ENCODE peak calls at places on chromosomes 3 and 15, in four cellular contexts. P is HCT116, Q is SK-N-MC, F is suprapubic skin. X is an unnamed sample.

GRCh38 chr15:89912674-89913396 is at the start of gene ARPIN:
- DNase-seq in P (no peak), Q (no peak), F (peak), X (peak)

GRCh38 chr15:77738441-77739437 is 106.0 kb upstream of the LINGO1 start:
- DNase-seq in P (no peak), Q (peak), F (no peak), X (no peak)

GRCh38 chr3:41075958-41076357 is 123.3 kb upstream of the CTNNB1 start:
- DNase-seq in P (no peak), Q (no peak), F (no peak), X (no peak)

GRCh38 chr3:20043398-20043797 is 3.2 kb downstream of the KAT2B start:
- DNase-seq in P (no peak), Q (no peak), F (peak), X (peak)

GRCh38 chr3:128408693-128409620 is 57.7 kb downstream of the DNAJB8 start:
- DNase-seq in P (no peak), Q (no peak), F (no peak), X (no peak)

GRCh38 chr3:15333099-15333956 is 942 bp upstream of the SH3BP5 start:
- DNase-seq in P (no peak), Q (no peak), F (no peak), X (no peak)

GRCh38 chr3:176490357-176490756 is 706.9 kb downstream of the TBL1XR1 start:
- DNase-seq in P (no peak), Q (no peak), F (no peak), X (no peak)

GRCh38 chr3:60932669-60933068 is 318.6 kb downstream of the FHIT start:
- DNase-seq in P (no peak), Q (no peak), F (no peak), X (no peak)

GRCh38 chr3:44418549-44418948 is 58.9 kb downstream of the ZNF445 start:
- DNase-seq in P (peak), Q (no peak), F (no peak), X (no peak)

GRCh38 chr15:71133734-71134464 is 18.6 kb downstream of the THSD4 start:
- DNase-seq in P (no peak), Q (no peak), F (no peak), X (no peak)

GRCh38 chr3:108552267-108553159 is 36.7 kb downstream of the CIP2A start:
- DNase-seq in P (peak), Q (peak), F (no peak), X (no peak)

GRCh38 chr15:67253103-67253502 is 1.4 kb downstream of the AAGAB start:
- DNase-seq in P (no peak), Q (no peak), F (no peak), X (no peak)

GRCh38 chr3:136109499-136109898 is 86.6 kb downstream of the MSL2 start:
- DNase-seq in P (no peak), Q (no peak), F (no peak), X (no peak)
- H3K27ac ChIP-seq in P (no peak), Q (no peak), F (no peak), X (no peak)

GRCh38 chr3:196650740-196651311 is 11.3 kb downstream of the NRROS start:
- DNase-seq in P (no peak), Q (no peak), F (peak), X (peak)
- TF ChIP-seq POLR2AphosphoS5 in P (no peak), Q (no peak), F (peak), X (peak)

DNA sequence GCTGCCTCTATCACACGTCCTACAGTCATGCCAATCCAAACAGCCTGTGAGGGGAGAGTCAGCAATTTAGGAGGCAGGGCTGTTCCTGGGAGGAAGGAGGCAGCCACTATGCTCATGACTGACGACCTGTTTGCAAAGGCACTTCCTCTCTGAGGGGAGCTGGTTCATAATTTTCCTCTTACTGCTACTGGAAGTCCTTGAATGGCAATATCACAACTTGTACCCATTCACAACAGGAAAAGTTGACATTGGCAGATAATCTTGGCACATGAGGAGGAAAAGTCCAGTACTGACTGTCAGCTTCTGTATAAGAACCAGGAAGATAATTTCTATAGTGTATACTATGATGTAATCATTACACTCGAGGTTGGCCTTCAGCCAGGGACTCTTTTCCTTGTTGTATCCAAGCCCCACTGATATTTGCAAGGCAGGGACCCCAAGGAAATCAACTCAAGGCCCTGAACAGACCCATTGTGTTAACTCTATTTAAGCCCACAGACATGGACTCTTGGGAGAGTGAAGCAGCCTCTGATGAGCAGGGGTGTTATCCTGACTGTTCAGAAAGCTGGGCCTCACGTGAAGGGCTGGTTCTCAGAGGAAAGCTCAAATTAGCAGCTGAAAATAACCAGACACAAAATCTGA is 267.3 kb upstream of the ADAMTS9 start:
- DNase-seq in P (no peak), Q (no peak), F (no peak), X (peak)
- H3K27ac ChIP-seq in P (no peak), Q (no peak), F (no peak), X (peak)

GRCh38 chr15:55737373-55737772 is 5.6 kb downstream of the PRTG start:
- DNase-seq in P (no peak), Q (no peak), F (no peak), X (no peak)
- TF ChIP-seq POLR2AphosphoS5 in P (no peak), Q (no peak), F (no peak), X (no peak)

GRCh38 chr3:184758056-184758455 is 46.2 kb upstream of the MAGEF1 start:
- DNase-seq in P (no peak), Q (no peak), F (no peak), X (no peak)

GRCh38 chr3:184759666-184760200 is 47.9 kb upstream of the MAGEF1 start:
- DNase-seq in P (no peak), Q (no peak), F (no peak), X (no peak)

GRCh38 chr3:184755315-184755731 is 43.5 kb upstream of the MAGEF1 start:
- DNase-seq in P (no peak), Q (no peak), F (no peak), X (no peak)

GRCh38 chr3:184756151-184756681 is 44.4 kb upstream of the MAGEF1 start:
- DNase-seq in P (no peak), Q (no peak), F (no peak), X (no peak)

GRCh38 chr3:184757010-184757651 is 45.3 kb upstream of the MAGEF1 start:
- DNase-seq in P (no peak), Q (no peak), F (peak), X (peak)
- H3K27ac ChIP-seq in P (no peak), Q (no peak), F (peak), X (peak)

DNA sequence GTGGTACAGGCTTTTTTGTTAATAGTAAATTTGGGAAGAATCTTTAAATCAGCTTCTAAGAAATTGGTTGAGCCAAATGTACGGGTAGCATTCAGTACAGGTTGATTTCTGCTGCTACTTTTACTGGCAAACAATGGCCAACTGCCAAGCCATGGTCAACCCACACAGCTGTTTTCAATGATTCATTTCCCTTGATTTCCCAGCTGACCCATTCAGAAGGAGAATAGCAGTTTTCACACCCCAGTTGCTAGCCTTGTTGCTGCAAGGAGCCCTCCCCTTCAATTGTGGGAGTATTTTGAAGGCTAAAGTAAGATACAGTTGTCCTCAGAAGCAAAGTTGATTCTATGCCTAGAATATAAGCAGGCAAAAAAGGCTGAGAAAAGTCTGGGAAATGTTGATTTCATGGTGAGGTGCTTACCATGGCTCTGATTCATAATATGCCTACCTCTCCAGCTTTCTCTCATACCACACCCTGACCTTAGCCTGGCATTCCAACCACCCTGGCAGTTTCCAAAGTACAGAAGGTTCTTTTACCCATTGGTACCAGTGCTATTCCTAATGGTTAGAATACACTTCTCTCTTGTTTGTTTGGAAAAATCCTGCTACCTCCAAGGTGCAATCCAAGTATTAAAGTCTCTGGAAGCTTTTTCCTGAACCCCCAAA is 320.3 kb upstream of the TGFBR2 start:
- DNase-seq in P (peak), Q (no peak), F (peak), X (peak)
- TF ChIP-seq POLR2AphosphoS5 in P (peak), Q (no peak), F (peak), X (peak)

GRCh38 chr3:105791919-105792786 is 76.7 kb downstream of the CBLB start:
- DNase-seq in P (no peak), Q (no peak), F (peak), X (peak)
- H3K27ac ChIP-seq in P (no peak), Q (no peak), F (peak), X (peak)

GRCh38 chr15:88258021-88258641 is 1.6 kb upstream of the NTRK3 start:
- DNase-seq in P (peak), Q (no peak), F (no peak), X (no peak)
- TF ChIP-seq POLR2AphosphoS5 in P (no peak), Q (no peak), F (no peak), X (no peak)

DNA sequence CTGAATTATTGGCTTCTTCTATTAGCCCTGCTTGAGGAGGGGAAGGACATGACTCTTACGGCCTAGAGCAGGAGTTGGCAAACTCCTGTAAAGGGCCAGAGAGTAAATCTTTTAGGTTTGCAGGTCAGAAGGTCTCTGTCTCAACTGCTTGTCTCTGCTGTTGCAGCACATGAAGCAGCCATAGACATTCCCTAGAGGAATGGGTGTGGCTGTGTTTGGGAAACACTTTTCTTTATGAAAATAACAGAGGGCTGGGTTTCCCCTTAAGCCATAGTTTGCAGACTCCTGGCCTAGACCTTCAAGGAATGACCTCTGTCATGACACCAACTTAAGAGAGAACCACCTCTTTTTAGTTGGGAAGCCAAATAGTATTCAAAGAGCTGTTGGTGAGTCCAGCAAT is 10.3 kb downstream of the TRAK1 start:
- DNase-seq in P (no peak), Q (no peak), F (no peak), X (no peak)
- H3K27ac ChIP-seq in P (no peak), Q (no peak), F (peak), X (peak)

GRCh38 chr15:92614301-92614700 is 41.3 kb downstream of the FAM174B start:
- DNase-seq in P (no peak), Q (no peak), F (no peak), X (peak)
- TF ChIP-seq POLR2AphosphoS5 in P (no peak), Q (no peak), F (no peak), X (peak)